ENCODE peak calls at places on chromosomes 13 and 19, in four cellular contexts. G, D, U and B are unnamed samples.

GRCh38 chr13:112153364-112153763 is 86.4 kb downstream of the SOX1 start:
- DNase-seq in G (no peak), D (no peak), U (no peak), B (no peak)

GRCh38 chr13:51839711-51840110 is 5.3 kb downstream of the TMEM272 start:
- DNase-seq in G (no peak), D (no peak), U (no peak), B (no peak)

GRCh38 chr19:57708641-57709354 is at the start of gene ZNF154:
- DNase-seq in G (no peak), D (no peak), U (peak), B (peak)

GRCh38 chr13:45055198-45055901 is 65.0 kb upstream of the GTF2F2 start:
- DNase-seq in G (no peak), D (peak), U (no peak), B (peak)

GRCh38 chr13:18948664-18949488 is 232.7 kb downstream of the TUBA3C start:
- DNase-seq in G (no peak), D (no peak), U (peak), B (no peak)

GRCh38 chr13:25095862-25096453 is at the start of gene PABPC3:
- DNase-seq in G (no peak), D (no peak), U (no peak), B (no peak)

GRCh38 chr13:77740931-77741586 is 43.6 kb downstream of the SLAIN1 start:
- DNase-seq in G (no peak), D (no peak), U (no peak), B (no peak)

GRCh38 chr19:18191640-18192062 is 1.4 kb upstream of the MPV17L2 start:
- DNase-seq in G (no peak), D (no peak), U (no peak), B (no peak)

GRCh38 chr19:27674701-27675100 is 1538.2 kb downstream of the UQCRFS1 start:
- DNase-seq in G (no peak), D (no peak), U (no peak), B (no peak)

GRCh38 chr13:34462843-34463242 is 479.2 kb upstream of the NBEA start:
- DNase-seq in G (no peak), D (peak), U (no peak), B (peak)

GRCh38 chr19:39297931-39298634 is 1.9 kb downstream of the IFNL1 start:
- DNase-seq in G (no peak), D (no peak), U (peak), B (no peak)

GRCh38 chr13:99260216-99260615 is 2.0 kb upstream of the GPR18 start:
- DNase-seq in G (no peak), D (no peak), U (no peak), B (no peak)

GRCh38 chr13:77563110-77563509 is 27.6 kb downstream of the SCEL start:
- DNase-seq in G (no peak), D (peak), U (no peak), B (no peak)

GRCh38 chr19:16952046-16952445 is 63.2 kb downstream of the F2RL3 start:
- DNase-seq in G (no peak), D (no peak), U (no peak), B (no peak)

GRCh38 chr19:29680447-29680846 is 15.2 kb downstream of the PLEKHF1 start:
- DNase-seq in G (no peak), D (no peak), U (peak), B (no peak)

GRCh38 chr13:73717632-73718031 is 416.6 kb downstream of the KLF12 start:
- DNase-seq in G (no peak), D (no peak), U (no peak), B (no peak)

GRCh38 chr13:110388141-110388943 is 81.3 kb downstream of the COL4A2 start:
- DNase-seq in G (no peak), D (peak), U (no peak), B (peak)

GRCh38 chr19:7395360-7395781 is 46.6 kb downstream of the ARHGEF18 start:
- DNase-seq in G (no peak), D (no peak), U (no peak), B (no peak)

GRCh38 chr19:11737964-11738745 is 591 bp downstream of the ZNF823 start:
- DNase-seq in G (peak), D (no peak), U (peak), B (no peak)

GRCh38 chr19:13289295-13289694 is 139.1 kb downstream of the IER2 start:
- DNase-seq in G (no peak), D (no peak), U (no peak), B (no peak)

GRCh38 chr19:53195265-53195879 is 2.2 kb upstream of the ZNF665 start:
- DNase-seq in G (peak), D (peak), U (peak), B (peak)

GRCh38 chr19:16369664-16370576 is 45.3 kb downstream of the KLF2 start:
- DNase-seq in G (no peak), D (no peak), U (peak), B (no peak)

GRCh38 chr19:29265436-29265835 is 52.5 kb upstream of the UQCRFS1 start:
- DNase-seq in G (no peak), D (no peak), U (no peak), B (no peak)

GRCh38 chr19:4657835-4658234 is 12.3 kb downstream of the MYDGF start:
- DNase-seq in G (no peak), D (no peak), U (no peak), B (no peak)